ENCODE peak calls at places on chromosomes 5 and 9, in six cellular contexts. E, I, U, A, L and K are unnamed samples. For H3K4me1, the result is how much of the 10 kb centered on the place peaks cover.

GRCh38 chr9:88799706-88800682 is 191.3 kb upstream of the S1PR3 start:
- DNase-seq in E (no peak), I (no peak), U (no peak), A (no peak), L (no peak), K (no peak)

GRCh38 chr5:157564149-157564711 is 11.3 kb downstream of the ADAM19 start:
- DNase-seq in E (no peak), I (no peak), U (no peak), A (no peak), L (no peak), K (no peak)

GRCh38 chr5:168209987-168210386 is 81.5 kb upstream of the WWC1 start:
- DNase-seq in E (no peak), I (no peak), U (peak), A (no peak), L (no peak), K (no peak)

GRCh38 chr9:71626395-71626794 is 141.9 kb downstream of the CEMIP2 start:
- DNase-seq in E (no peak), I (no peak), U (no peak), A (no peak), L (no peak), K (no peak)

GRCh38 chr9:129685933-129686259 is 20.4 kb downstream of the PRRX2 start:
- DNase-seq in E (no peak), I (no peak), U (no peak), A (no peak), L (no peak), K (no peak)

GRCh38 chr5:107519900-107520354 is 150.8 kb downstream of the EFNA5 start:
- DNase-seq in E (no peak), I (no peak), U (peak), A (no peak), L (no peak), K (no peak)

GRCh38 chr5:39775058-39775457 is 350.3 kb upstream of the DAB2 start:
- DNase-seq in E (no peak), I (no peak), U (peak), A (no peak), L (no peak), K (no peak)

GRCh38 chr5:3787604-3788003 is 192.0 kb downstream of the IRX1 start:
- DNase-seq in E (no peak), I (no peak), U (no peak), A (no peak), L (no peak), K (no peak)

GRCh38 chr5:144352732-144353317 is 182.2 kb downstream of the KCTD16 start:
- DNase-seq in E (no peak), I (no peak), U (no peak), A (no peak), L (no peak), K (no peak)

GRCh38 chr5:140806834-140807775 is at the start of gene PCDHA4:
- DNase-seq in E (no peak), I (no peak), U (peak), A (no peak), L (no peak), K (peak)

GRCh38 chr9:136857606-136858412 is 5.7 kb downstream of the MAMDC4 start:
- DNase-seq in E (no peak), I (no peak), U (no peak), A (no peak), L (no peak), K (peak)

GRCh38 chr5:61023131-61023530 is 78.1 kb downstream of the NDUFAF2 start:
- DNase-seq in E (no peak), I (no peak), U (peak), A (no peak), L (no peak), K (no peak)

GRCh38 chr9:137323531-137324331 is 21.7 kb upstream of the NRARP start:
- DNase-seq in E (no peak), I (no peak), U (no peak), A (no peak), L (no peak), K (no peak)

GRCh38 chr5:95631991-95632675 is 12.2 kb downstream of the GPR150 start:
- DNase-seq in E (no peak), I (no peak), U (peak), A (no peak), L (no peak), K (no peak)

GRCh38 chr5:59115345-59115744 is 532.5 kb downstream of the RAB3C start:
- DNase-seq in E (no peak), I (no peak), U (peak), A (no peak), L (no peak), K (no peak)

GRCh38 chr9:80144856-80145255 is 573.1 kb downstream of the TLE4 start:
- DNase-seq in E (no peak), I (no peak), U (no peak), A (no peak), L (no peak), K (no peak)

GRCh38 chr9:33489070-33489469 is 15.3 kb upstream of the NOL6 start:
- DNase-seq in E (no peak), I (no peak), U (peak), A (no peak), L (no peak), K (no peak)

GRCh38 chr5:107570805-107571531 is 99.8 kb downstream of the EFNA5 start:
- DNase-seq in E (no peak), I (no peak), U (no peak), A (no peak), L (peak), K (peak)

GRCh38 chr5:100641833-100642232 is 106.7 kb downstream of the FAM174A start:
- DNase-seq in E (no peak), I (no peak), U (no peak), A (no peak), L (no peak), K (no peak)

GRCh38 chr9:99105152-99106043 is 485 bp downstream of the TGFBR1 start:
- DNase-seq in E (peak), I (no peak), U (peak), A (peak), L (peak), K (peak)

GRCh38 chr5:137203011-137203632 is 296.0 kb downstream of the SPOCK1 start:
- DNase-seq in E (no peak), I (no peak), U (no peak), A (no peak), L (no peak), K (no peak)

GRCh38 chr5:73822276-73822988 is 196.4 kb downstream of the ARHGEF28 start:
- DNase-seq in E (no peak), I (no peak), U (no peak), A (no peak), L (no peak), K (no peak)

GRCh38 chr5:6736106-6736505 is 22.9 kb downstream of the TENT4A start:
- DNase-seq in E (no peak), I (no peak), U (no peak), A (no peak), L (no peak), K (no peak)
- H3K4me1 ChIP-seq in E (under half), I (under half), U (under half), A (under half), L (under half), K (under half)

GRCh38 chr9:35730486-35730854 is 1.5 kb downstream of the TLN1 start:
- DNase-seq in E (no peak), I (no peak), U (no peak), A (no peak), L (no peak), K (no peak)
- H3K4me1 ChIP-seq in E (half or more), I (under half), U (half or more), A (half or more), L (half or more), K (under half)

GRCh38 chr9:127923046-127923445 is 6.2 kb upstream of the ST6GALNAC4 start:
- DNase-seq in E (no peak), I (no peak), U (no peak), A (no peak), L (no peak), K (no peak)
- H3K4me1 ChIP-seq in E (half or more), I (half or more), U (under half), A (under half), L (under half), K (under half)

GRCh38 chr9:70045452-70045851 is 1.8 kb downstream of the MAMDC2 start:
- DNase-seq in E (no peak), I (no peak), U (no peak), A (no peak), L (no peak), K (no peak)

GRCh38 chr9:70046274-70047070 is 2.8 kb downstream of the MAMDC2 start:
- DNase-seq in E (no peak), I (no peak), U (no peak), A (no peak), L (no peak), K (no peak)

GRCh38 chr9:70052768-70053167 is 9.1 kb downstream of the MAMDC2 start:
- DNase-seq in E (no peak), I (no peak), U (no peak), A (no peak), L (no peak), K (no peak)

GRCh38 chr9:70049672-70050271 is 6.1 kb downstream of the MAMDC2 start:
- DNase-seq in E (peak), I (no peak), U (peak), A (peak), L (peak), K (peak)

DNA sequence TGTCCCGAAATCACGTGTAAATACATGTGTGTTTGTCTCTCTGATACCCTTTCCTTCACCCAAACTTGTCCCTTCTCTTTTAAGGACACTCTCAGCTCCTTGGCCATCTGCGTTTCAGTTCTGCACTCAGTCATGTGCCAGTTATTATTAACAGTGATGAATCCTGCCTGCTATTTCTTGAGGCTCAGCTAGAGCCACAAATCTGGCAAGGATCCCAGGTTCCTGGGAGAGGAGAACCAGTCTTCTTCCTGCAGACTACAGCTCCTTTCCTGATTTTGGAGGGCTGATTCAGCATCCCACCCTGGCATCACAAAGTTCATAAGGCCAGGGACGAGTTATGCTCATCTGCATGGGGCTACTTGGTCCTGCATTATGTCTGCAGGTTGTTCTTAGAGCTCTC is 5.6 kb downstream of the MAMDC2 start:
- DNase-seq in E (no peak), I (no peak), U (peak), A (peak), L (peak), K (peak)
- H3K4me1 ChIP-seq in E (under half), I (under half), U (under half), A (half or more), L (under half), K (under half)

GRCh38 chr5:172770374-172770674 is 671 bp downstream of the DUSP1 start:
- DNase-seq in E (no peak), I (no peak), U (no peak), A (no peak), L (no peak), K (peak)

GRCh38 chr5:172768098-172768572 is 2.9 kb downstream of the DUSP1 start:
- DNase-seq in E (no peak), I (no peak), U (no peak), A (no peak), L (no peak), K (no peak)

GRCh38 chr5:172769598-172770373 is 1.2 kb downstream of the DUSP1 start:
- DNase-seq in E (no peak), I (no peak), U (peak), A (no peak), L (peak), K (no peak)

GRCh38 chr5:172768573-172769323 is 2.2 kb downstream of the DUSP1 start:
- DNase-seq in E (no peak), I (no peak), U (peak), A (no peak), L (peak), K (no peak)

GRCh38 chr5:172769324-172769597 is 1.7 kb downstream of the DUSP1 start:
- DNase-seq in E (no peak), I (no peak), U (no peak), A (no peak), L (no peak), K (no peak)
- H3K4me1 ChIP-seq in E (half or more), I (half or more), U (under half), A (under half), L (under half), K (under half)

DNA sequence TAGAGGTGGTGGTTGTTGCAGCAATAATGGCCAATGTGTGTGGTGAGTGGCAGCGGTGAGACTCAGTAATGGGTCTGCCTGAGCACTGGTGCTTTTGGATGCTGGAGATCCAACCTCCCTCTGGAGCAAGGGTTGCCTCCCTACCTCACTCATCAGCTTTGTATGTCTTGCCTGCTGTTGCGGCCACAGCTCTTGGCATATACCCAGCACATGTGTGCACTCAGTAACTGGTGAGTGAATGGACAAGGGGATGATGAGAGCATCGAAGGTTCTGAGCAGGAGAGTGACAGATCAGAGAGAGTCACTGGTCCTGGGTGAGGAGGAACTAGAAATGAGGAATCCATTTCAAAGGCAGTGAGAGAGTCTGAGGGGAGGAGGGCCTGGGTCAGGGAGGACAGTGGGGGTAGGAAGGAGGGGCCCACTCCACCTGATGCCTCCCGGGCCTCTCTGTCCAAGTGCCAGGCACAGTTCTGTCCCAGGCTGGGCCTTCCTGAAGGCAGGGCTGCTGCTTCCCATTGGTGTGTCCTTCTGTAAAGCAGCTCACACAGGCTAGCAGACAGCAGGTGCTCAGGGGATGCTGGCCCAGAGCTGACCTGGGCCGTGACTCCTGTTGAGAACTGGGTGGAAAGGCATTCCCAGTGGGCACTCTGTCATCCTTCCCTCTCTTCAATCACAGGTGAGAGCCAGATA is 96.6 kb upstream of the PITX1 start:
- DNase-seq in E (no peak), I (no peak), U (peak), A (no peak), L (no peak), K (no peak)
- H3K4me1 ChIP-seq in E (under half), I (under half), U (under half), A (under half), L (under half), K (under half)

DNA sequence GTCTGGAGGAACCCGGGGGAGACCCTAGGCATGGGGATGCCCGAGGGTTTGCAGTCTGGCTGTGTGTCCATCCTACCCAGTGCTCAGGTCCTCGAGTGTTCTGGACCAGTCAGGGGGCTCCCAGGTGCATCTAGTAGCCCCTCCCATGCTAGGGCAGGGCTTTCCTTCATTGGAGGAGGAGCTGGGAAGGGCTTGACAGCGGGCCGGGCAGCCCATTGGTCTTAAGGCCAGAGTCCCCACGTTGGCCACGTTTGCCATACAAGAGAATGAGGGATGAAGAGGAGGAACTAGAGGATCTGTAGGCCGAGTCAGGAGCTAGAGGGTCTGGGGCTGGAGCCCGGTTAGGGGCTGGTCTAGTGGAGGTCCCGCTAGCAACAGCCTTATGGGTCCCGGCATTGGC is 37.3 kb upstream of the CTSV start:
- DNase-seq in E (no peak), I (no peak), U (no peak), A (no peak), L (no peak), K (no peak)
- H3K4me1 ChIP-seq in E (under half), I (under half), U (under half), A (under half), L (under half), K (under half)

GRCh38 chr9:97411789-97412627 is at the start of gene TDRD7:
- DNase-seq in E (peak), I (peak), U (peak), A (peak), L (peak), K (peak)
- H3K4me1 ChIP-seq in E (under half), I (under half), U (under half), A (under half), L (under half), K (under half)